ENCODE peak calls at places on chromosomes 11 and 22, in ten cellular contexts. One of them, this sample, is unnamed.

GRCh38 chr11:8917157-8917820 is 6.3 kb downstream of the AKIP1 start:
- DNase-seq in AG20443: peak
- DNase-seq in Caki2: peak
- DNase-seq in cerebellum: peak
- DNase-seq in stimulated activated CD8-positive, alpha-beta memory T cell treated with anti-CD3 and anti-CD28 coated beads, Interleukin-15, amount 100 ng/mL, for 4 hours: no peak
- DNase-seq in GM03348: peak
- DNase-seq in H9: peak
- DNase-seq in MCF 10A: peak
- DNase-seq in heart left ventricle: no peak
- DNase-seq in PC-3: peak
- DNase-seq in this sample: peak

GRCh38 chr11:27700351-27701261 is at the start of gene BDNF:
- DNase-seq in GM03348: peak
- DNase-seq in stimulated activated CD8-positive, alpha-beta memory T cell treated with anti-CD3 and anti-CD28 coated beads, Interleukin-15, amount 100 ng/mL, for 4 hours: no peak
- DNase-seq in cerebellum: peak
- DNase-seq in PC-3: peak
- DNase-seq in MCF 10A: peak
- DNase-seq in H9: peak
- DNase-seq in AG20443: peak
- DNase-seq in heart left ventricle: no peak
- DNase-seq in Caki2: peak
- DNase-seq in this sample: no peak

GRCh38 chr11:116853461-116854073 is 16.1 kb upstream of the APOA1 start:
- DNase-seq in H9: no peak
- DNase-seq in Caki2: peak
- DNase-seq in MCF 10A: peak
- DNase-seq in PC-3: peak
- DNase-seq in GM03348: peak
- DNase-seq in heart left ventricle: no peak
- DNase-seq in stimulated activated CD8-positive, alpha-beta memory T cell treated with anti-CD3 and anti-CD28 coated beads, Interleukin-15, amount 100 ng/mL, for 4 hours: peak
- DNase-seq in AG20443: peak
- DNase-seq in cerebellum: peak
- DNase-seq in this sample: no peak

GRCh38 chr11:116317212-116317611 is 455.6 kb downstream of the BUD13 start:
- DNase-seq in GM03348: no peak
- DNase-seq in cerebellum: no peak
- DNase-seq in PC-3: no peak
- DNase-seq in AG20443: no peak
- DNase-seq in heart left ventricle: no peak
- DNase-seq in H9: no peak
- DNase-seq in stimulated activated CD8-positive, alpha-beta memory T cell treated with anti-CD3 and anti-CD28 coated beads, Interleukin-15, amount 100 ng/mL, for 4 hours: no peak
- DNase-seq in Caki2: no peak
- DNase-seq in MCF 10A: no peak
- DNase-seq in this sample: no peak

GRCh38 chr11:82903843-82904586 is 2.5 kb downstream of the DDIAS start:
- DNase-seq in GM03348: no peak
- DNase-seq in Caki2: no peak
- DNase-seq in AG20443: no peak
- DNase-seq in heart left ventricle: no peak
- DNase-seq in H9: no peak
- DNase-seq in stimulated activated CD8-positive, alpha-beta memory T cell treated with anti-CD3 and anti-CD28 coated beads, Interleukin-15, amount 100 ng/mL, for 4 hours: no peak
- DNase-seq in MCF 10A: no peak
- DNase-seq in PC-3: no peak
- DNase-seq in cerebellum: no peak
- DNase-seq in this sample: no peak

GRCh38 chr11:6357222-6357621 is 33.1 kb upstream of the SMPD1 start:
- DNase-seq in MCF 10A: peak
- DNase-seq in cerebellum: peak
- DNase-seq in H9: no peak
- DNase-seq in heart left ventricle: peak
- DNase-seq in PC-3: peak
- DNase-seq in Caki2: peak
- DNase-seq in AG20443: peak
- DNase-seq in stimulated activated CD8-positive, alpha-beta memory T cell treated with anti-CD3 and anti-CD28 coated beads, Interleukin-15, amount 100 ng/mL, for 4 hours: no peak
- DNase-seq in GM03348: peak
- DNase-seq in this sample: no peak

GRCh38 chr11:122486793-122487495 is 168.6 kb upstream of the UBASH3B start:
- DNase-seq in GM03348: no peak
- DNase-seq in Caki2: peak
- DNase-seq in stimulated activated CD8-positive, alpha-beta memory T cell treated with anti-CD3 and anti-CD28 coated beads, Interleukin-15, amount 100 ng/mL, for 4 hours: no peak
- DNase-seq in cerebellum: no peak
- DNase-seq in H9: peak
- DNase-seq in PC-3: peak
- DNase-seq in AG20443: peak
- DNase-seq in heart left ventricle: no peak
- DNase-seq in MCF 10A: peak
- DNase-seq in this sample: no peak

GRCh38 chr11:65424200-65425104 is 1.9 kb downstream of the NEAT1 start:
- DNase-seq in H9: no peak
- DNase-seq in cerebellum: peak
- DNase-seq in heart left ventricle: no peak
- DNase-seq in MCF 10A: peak
- DNase-seq in AG20443: no peak
- DNase-seq in stimulated activated CD8-positive, alpha-beta memory T cell treated with anti-CD3 and anti-CD28 coated beads, Interleukin-15, amount 100 ng/mL, for 4 hours: no peak
- DNase-seq in Caki2: peak
- DNase-seq in GM03348: peak
- DNase-seq in PC-3: peak
- DNase-seq in this sample: peak

GRCh38 chr11:67606150-67606476 is 623 bp upstream of the NDUFV1 start:
- DNase-seq in GM03348: peak
- DNase-seq in cerebellum: no peak
- DNase-seq in AG20443: peak
- DNase-seq in MCF 10A: no peak
- DNase-seq in H9: no peak
- DNase-seq in Caki2: no peak
- DNase-seq in stimulated activated CD8-positive, alpha-beta memory T cell treated with anti-CD3 and anti-CD28 coated beads, Interleukin-15, amount 100 ng/mL, for 4 hours: no peak
- DNase-seq in PC-3: no peak
- DNase-seq in heart left ventricle: no peak
- DNase-seq in this sample: no peak

GRCh38 chr11:85685820-85686459 is at the start of gene CCDC89:
- DNase-seq in heart left ventricle: peak
- DNase-seq in H9: no peak
- DNase-seq in GM03348: peak
- DNase-seq in PC-3: peak
- DNase-seq in Caki2: peak
- DNase-seq in AG20443: peak
- DNase-seq in stimulated activated CD8-positive, alpha-beta memory T cell treated with anti-CD3 and anti-CD28 coated beads, Interleukin-15, amount 100 ng/mL, for 4 hours: no peak
- DNase-seq in MCF 10A: no peak
- DNase-seq in cerebellum: peak
- DNase-seq in this sample: peak

GRCh38 chr11:115525600-115526006 is 21.4 kb upstream of the CADM1 start:
- DNase-seq in MCF 10A: no peak
- DNase-seq in PC-3: no peak
- DNase-seq in Caki2: no peak
- DNase-seq in cerebellum: no peak
- DNase-seq in H9: no peak
- DNase-seq in GM03348: no peak
- DNase-seq in heart left ventricle: no peak
- DNase-seq in stimulated activated CD8-positive, alpha-beta memory T cell treated with anti-CD3 and anti-CD28 coated beads, Interleukin-15, amount 100 ng/mL, for 4 hours: no peak
- DNase-seq in AG20443: no peak
- DNase-seq in this sample: no peak

GRCh38 chr11:57240007-57240406 is 3.0 kb upstream of the APLNR start:
- DNase-seq in AG20443: no peak
- DNase-seq in MCF 10A: no peak
- DNase-seq in cerebellum: no peak
- DNase-seq in H9: no peak
- DNase-seq in Caki2: no peak
- DNase-seq in stimulated activated CD8-positive, alpha-beta memory T cell treated with anti-CD3 and anti-CD28 coated beads, Interleukin-15, amount 100 ng/mL, for 4 hours: no peak
- DNase-seq in PC-3: no peak
- DNase-seq in GM03348: no peak
- DNase-seq in heart left ventricle: no peak
- DNase-seq in this sample: no peak

GRCh38 chr11:71946144-71946571 is 17.3 kb downstream of the RNF121 start:
- DNase-seq in GM03348: peak
- DNase-seq in AG20443: peak
- DNase-seq in cerebellum: no peak
- DNase-seq in heart left ventricle: no peak
- DNase-seq in stimulated activated CD8-positive, alpha-beta memory T cell treated with anti-CD3 and anti-CD28 coated beads, Interleukin-15, amount 100 ng/mL, for 4 hours: no peak
- DNase-seq in MCF 10A: peak
- DNase-seq in H9: no peak
- DNase-seq in Caki2: peak
- DNase-seq in PC-3: peak
- DNase-seq in this sample: no peak

GRCh38 chr11:66297610-66298009 is 5.9 kb downstream of the TMEM151A start:
- DNase-seq in GM03348: no peak
- DNase-seq in cerebellum: no peak
- DNase-seq in PC-3: no peak
- DNase-seq in H9: no peak
- DNase-seq in heart left ventricle: no peak
- DNase-seq in Caki2: no peak
- DNase-seq in stimulated activated CD8-positive, alpha-beta memory T cell treated with anti-CD3 and anti-CD28 coated beads, Interleukin-15, amount 100 ng/mL, for 4 hours: no peak
- DNase-seq in MCF 10A: no peak
- DNase-seq in AG20443: no peak
- DNase-seq in this sample: no peak

GRCh38 chr11:118003456-118003855 is 17.3 kb downstream of the IL10RA start:
- DNase-seq in H9: no peak
- DNase-seq in AG20443: no peak
- DNase-seq in heart left ventricle: no peak
- DNase-seq in MCF 10A: no peak
- DNase-seq in stimulated activated CD8-positive, alpha-beta memory T cell treated with anti-CD3 and anti-CD28 coated beads, Interleukin-15, amount 100 ng/mL, for 4 hours: no peak
- DNase-seq in GM03348: no peak
- DNase-seq in Caki2: no peak
- DNase-seq in cerebellum: no peak
- DNase-seq in PC-3: no peak
- DNase-seq in this sample: no peak

GRCh38 chr11:1531961-1532586 is 40.0 kb downstream of the DUSP8 start:
- DNase-seq in heart left ventricle: peak
- DNase-seq in PC-3: no peak
- DNase-seq in stimulated activated CD8-positive, alpha-beta memory T cell treated with anti-CD3 and anti-CD28 coated beads, Interleukin-15, amount 100 ng/mL, for 4 hours: no peak
- DNase-seq in GM03348: peak
- DNase-seq in H9: no peak
- DNase-seq in Caki2: no peak
- DNase-seq in AG20443: peak
- DNase-seq in MCF 10A: peak
- DNase-seq in cerebellum: peak
- DNase-seq in this sample: no peak

GRCh38 chr11:66912963-66913362 is 45.2 kb downstream of the PC start:
- DNase-seq in Caki2: no peak
- DNase-seq in AG20443: no peak
- DNase-seq in PC-3: no peak
- DNase-seq in MCF 10A: no peak
- DNase-seq in GM03348: no peak
- DNase-seq in H9: no peak
- DNase-seq in cerebellum: no peak
- DNase-seq in heart left ventricle: no peak
- DNase-seq in stimulated activated CD8-positive, alpha-beta memory T cell treated with anti-CD3 and anti-CD28 coated beads, Interleukin-15, amount 100 ng/mL, for 4 hours: no peak
- DNase-seq in this sample: no peak

GRCh38 chr22:36160499-36160942 is at the start of gene APOL3:
- DNase-seq in PC-3: peak
- DNase-seq in stimulated activated CD8-positive, alpha-beta memory T cell treated with anti-CD3 and anti-CD28 coated beads, Interleukin-15, amount 100 ng/mL, for 4 hours: no peak
- DNase-seq in Caki2: no peak
- DNase-seq in heart left ventricle: peak
- DNase-seq in H9: no peak
- DNase-seq in MCF 10A: peak
- DNase-seq in AG20443: peak
- DNase-seq in cerebellum: no peak
- DNase-seq in GM03348: peak
- DNase-seq in this sample: peak

GRCh38 chr11:706439-706956 is 467 bp downstream of the EPS8L2 start:
- DNase-seq in H9: peak
- DNase-seq in GM03348: peak
- DNase-seq in Caki2: no peak
- DNase-seq in PC-3: peak
- DNase-seq in stimulated activated CD8-positive, alpha-beta memory T cell treated with anti-CD3 and anti-CD28 coated beads, Interleukin-15, amount 100 ng/mL, for 4 hours: no peak
- DNase-seq in AG20443: peak
- DNase-seq in heart left ventricle: no peak
- DNase-seq in cerebellum: no peak
- DNase-seq in MCF 10A: peak
- DNase-seq in this sample: no peak

GRCh38 chr22:21937821-21938070 is 14.9 kb downstream of the PPM1F start:
- DNase-seq in heart left ventricle: no peak
- DNase-seq in H9: no peak
- DNase-seq in AG20443: peak
- DNase-seq in GM03348: peak
- DNase-seq in stimulated activated CD8-positive, alpha-beta memory T cell treated with anti-CD3 and anti-CD28 coated beads, Interleukin-15, amount 100 ng/mL, for 4 hours: no peak
- DNase-seq in MCF 10A: no peak
- DNase-seq in cerebellum: no peak
- DNase-seq in PC-3: no peak
- DNase-seq in Caki2: no peak
- DNase-seq in this sample: no peak

This sample was measured in tibial nerve.